ENCODE peak calls at places on chromosomes 11 and 22, in nine cellular contexts. Y is BJ; R is activated B cell treated with CpG ODN at 0.5 μM for 24 hours; U is bronchial epithelial cell; V is brain microvascular endothelial cell; E is MCF 10A; D is left ventricle myocardium inferior; N is CD4-positive, alpha-beta T cell; X is right atrium auricular region. K is an unnamed sample.

GRCh38 chr11:64094463-64095223 is 58.9 kb downstream of the FLRT1 start:
- DNase-seq in Y (no peak), V (peak), U (peak), N (no peak), D (no peak), X (no peak), R (no peak), E (peak), K (no peak)

GRCh38 chr22:37501610-37502341 is 15.6 kb upstream of the MFNG start:
- DNase-seq in R (no peak), X (peak), U (no peak), V (peak), N (no peak), E (peak), Y (peak), D (peak), K (no peak)

GRCh38 chr22:40107756-40108437 is 69.8 kb upstream of the TNRC6B start:
- DNase-seq in V (no peak), X (no peak), E (peak), Y (peak), N (no peak), D (no peak), R (no peak), U (peak), K (no peak)

GRCh38 chr11:125056931-125057330 is 6.2 kb upstream of the SLC37A2 start:
- DNase-seq in U (no peak), X (no peak), E (no peak), V (no peak), R (no peak), Y (no peak), N (no peak), D (no peak), K (no peak)

GRCh38 chr11:120667281-120667680 is 155.7 kb downstream of the GRIK4 start:
- DNase-seq in X (no peak), Y (no peak), U (no peak), N (no peak), V (no peak), R (no peak), D (peak), E (no peak), K (no peak)

GRCh38 chr22:37533995-37534394 is 14.8 kb upstream of the CARD10 start:
- DNase-seq in U (peak), N (no peak), D (no peak), X (no peak), E (peak), Y (no peak), R (no peak), V (peak), K (no peak)

GRCh38 chr11:2214527-2215229 is 43.1 kb upstream of the TH start:
- DNase-seq in E (no peak), V (no peak), U (no peak), D (no peak), Y (no peak), N (no peak), R (no peak), X (peak), K (no peak)

GRCh38 chr11:120612363-120613263 is 101.1 kb downstream of the GRIK4 start:
- DNase-seq in Y (no peak), D (peak), X (no peak), N (no peak), R (no peak), E (peak), U (peak), V (peak), K (no peak)

GRCh38 chr11:8267280-8267679 is 3.6 kb upstream of the LMO1 start:
- DNase-seq in X (no peak), D (no peak), U (no peak), V (no peak), R (no peak), E (no peak), N (no peak), Y (no peak), K (peak)

GRCh38 chr22:28674121-28674563 is 5.5 kb downstream of the TTC28 start:
- DNase-seq in D (no peak), E (peak), R (no peak), X (no peak), Y (peak), N (no peak), U (no peak), V (peak), K (no peak)

GRCh38 chr11:121123670-121124069 is 22.6 kb downstream of the TECTA start:
- DNase-seq in R (no peak), Y (no peak), E (no peak), U (no peak), V (no peak), N (no peak), X (no peak), D (no peak), K (no peak)

GRCh38 chr11:47179655-47179991 is 2.9 kb upstream of the ARFGAP2 start:
- DNase-seq in X (no peak), N (no peak), V (peak), E (peak), D (no peak), R (no peak), U (no peak), Y (no peak), K (no peak)

GRCh38 chr22:30209642-30210041 is 36.9 kb downstream of the LIF start:
- DNase-seq in X (no peak), U (no peak), R (no peak), Y (no peak), N (no peak), V (no peak), E (no peak), D (no peak), K (no peak)

GRCh38 chr11:95831198-95831883 is 41.0 kb downstream of the CEP57 start:
- DNase-seq in V (peak), E (no peak), U (peak), R (no peak), N (no peak), D (no peak), Y (peak), X (no peak), K (no peak)

GRCh38 chr22:40023226-40023925 is 28.6 kb downstream of the FAM83F start:
- DNase-seq in V (no peak), N (no peak), E (no peak), U (no peak), Y (no peak), X (no peak), R (no peak), D (no peak), K (no peak)

GRCh38 chr11:64246874-64247728 is at the start of gene PPP1R14B:
- DNase-seq in N (peak), R (peak), U (peak), V (peak), E (peak), D (peak), X (peak), Y (no peak), K (peak)

GRCh38 chr11:71489311-71490043 is 36.5 kb downstream of the NADSYN1 start:
- DNase-seq in N (no peak), V (peak), U (peak), D (no peak), X (no peak), E (peak), Y (no peak), R (peak), K (no peak)

GRCh38 chr11:69640260-69640994 is 529 bp upstream of the CCND1 start:
- DNase-seq in N (no peak), X (no peak), Y (no peak), V (no peak), U (no peak), D (peak), E (peak), R (no peak), K (peak)

GRCh38 chr22:50209893-50210292 is 9.1 kb downstream of the SELENOO start:
- DNase-seq in D (peak), E (peak), X (no peak), N (peak), R (peak), Y (no peak), V (peak), U (peak), K (peak)

GRCh38 chr11:60634151-60634550 is 65.3 kb upstream of the MS4A8 start:
- DNase-seq in U (peak), V (no peak), E (no peak), N (no peak), Y (no peak), D (no peak), X (no peak), R (no peak), K (no peak)

GRCh38 chr11:67389477-67389876 is 2.3 kb upstream of the RAD9A start:
- DNase-seq in N (no peak), E (no peak), R (peak), U (no peak), D (peak), X (no peak), Y (no peak), V (no peak), K (no peak)

GRCh38 chr11:88183233-88183632 is 8.0 kb upstream of the RAB38 start:
- DNase-seq in Y (no peak), X (no peak), E (no peak), N (no peak), U (peak), D (no peak), V (no peak), R (no peak), K (no peak)

GRCh38 chr11:64745219-64745522 is 1.2 kb upstream of the RASGRP2 start:
- DNase-seq in U (no peak), Y (no peak), X (peak), E (no peak), R (peak), D (peak), V (no peak), N (peak), K (no peak)

GRCh38 chr11:121936375-121936774 is 179.6 kb downstream of the BLID start:
- DNase-seq in U (peak), E (no peak), V (no peak), R (no peak), X (no peak), N (no peak), D (no peak), Y (no peak), K (no peak)

GRCh38 chr11:94948070-94948617 is 25.2 kb downstream of the CWC15 start:
- DNase-seq in X (no peak), U (no peak), E (no peak), R (no peak), V (no peak), N (no peak), Y (peak), D (no peak), K (no peak)

DNA sequence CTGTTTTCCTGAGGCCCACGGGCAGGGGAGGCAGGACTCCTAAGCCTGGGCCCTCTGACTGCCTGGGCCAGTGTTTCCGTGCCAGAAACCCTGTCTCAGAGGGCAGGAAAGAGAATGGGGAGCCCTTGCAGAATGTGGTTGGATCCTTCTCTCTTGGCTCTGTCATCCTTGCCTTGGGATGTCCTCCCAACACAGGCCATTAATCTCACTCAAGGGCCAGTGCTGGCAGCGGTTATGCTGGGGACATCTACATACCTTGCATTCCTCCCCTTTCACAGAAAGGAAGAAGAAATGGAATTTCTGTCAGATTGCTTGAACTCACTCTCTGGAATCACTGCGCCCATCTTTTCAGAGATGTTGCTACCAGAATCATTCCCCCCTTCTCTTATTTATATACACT is 296.9 kb downstream of the KIRREL3 start:
- DNase-seq in U (no peak), D (no peak), V (no peak), N (no peak), E (no peak), X (no peak), Y (no peak), R (no peak), K (no peak)
- TF ChIP-seq CTCF in U (no peak), D (no peak), V (no peak), N (no peak), E (no peak), X (no peak), Y (no peak), R (no peak), K (no peak)

DNA sequence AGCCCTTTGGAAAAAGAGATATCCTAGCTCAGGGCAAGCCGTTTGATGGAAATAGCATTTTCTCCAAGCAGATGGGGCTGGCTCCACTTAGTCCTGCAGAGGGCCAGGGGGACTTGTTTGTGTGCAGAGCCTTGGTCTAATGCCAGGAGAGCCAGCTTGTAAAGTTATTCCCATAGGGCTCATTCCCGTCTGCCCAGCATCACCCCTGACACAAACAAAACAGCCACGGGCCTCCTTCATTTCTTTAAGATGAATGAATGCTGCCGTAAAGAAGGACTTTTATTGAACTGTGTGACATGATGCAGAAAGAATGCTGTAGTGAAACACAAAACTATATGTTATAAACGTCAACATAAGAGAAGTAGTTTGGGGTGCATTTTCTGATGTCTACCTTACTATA is 53.0 kb downstream of the NCAM1 start:
- DNase-seq in D (no peak), X (no peak), U (no peak), N (no peak), E (no peak), V (no peak), Y (no peak), R (no peak), K (no peak)
- TF ChIP-seq CTCF in D (no peak), X (no peak), U (no peak), N (no peak), E (no peak), V (peak), Y (no peak), R (no peak), K (no peak)

GRCh38 chr11:18853086-18853720 is 61.6 kb upstream of the PTPN5 start:
- DNase-seq in V (peak), E (peak), N (no peak), X (no peak), D (no peak), Y (no peak), R (no peak), U (peak), K (no peak)
- TF ChIP-seq CTCF in V (peak), E (peak), N (no peak), X (no peak), D (no peak), Y (peak), R (no peak), U (peak), K (peak)

GRCh38 chr11:123525072-123525471 is 95.0 kb downstream of the GRAMD1B start:
- DNase-seq in E (no peak), U (no peak), D (no peak), N (no peak), X (no peak), V (no peak), R (no peak), Y (no peak), K (no peak)
- TF ChIP-seq CTCF in E (no peak), U (no peak), D (no peak), N (no peak), X (no peak), V (no peak), R (no peak), Y (no peak), K (no peak)

GRCh38 chr22:27163162-27164137 is 506.1 kb downstream of the MIAT start:
- DNase-seq in V (no peak), X (no peak), E (no peak), R (no peak), Y (no peak), D (no peak), N (no peak), U (no peak), K (no peak)

GRCh38 chr22:27157090-27157489 is 499.7 kb downstream of the MIAT start:
- DNase-seq in R (no peak), X (no peak), N (no peak), U (no peak), D (no peak), V (no peak), Y (no peak), E (no peak), K (no peak)

GRCh38 chr22:27159716-27160295 is 502.4 kb downstream of the MIAT start:
- DNase-seq in U (no peak), D (no peak), Y (no peak), X (no peak), V (no peak), E (no peak), R (no peak), N (no peak), K (no peak)

GRCh38 chr22:27154717-27155116 is 497.3 kb downstream of the MIAT start:
- DNase-seq in N (no peak), E (no peak), V (no peak), U (no peak), Y (no peak), D (no peak), X (no peak), R (no peak), K (no peak)

GRCh38 chr22:27159016-27159415 is 501.6 kb downstream of the MIAT start:
- DNase-seq in U (no peak), Y (no peak), X (no peak), N (no peak), E (no peak), R (no peak), D (no peak), V (no peak), K (no peak)
- TF ChIP-seq CTCF in U (no peak), Y (no peak), X (no peak), N (no peak), E (no peak), R (no peak), D (no peak), V (no peak), K (no peak)

GRCh38 chr11:118068206-118068944 is 8.5 kb upstream of the TMPRSS4 start:
- DNase-seq in E (no peak), X (no peak), Y (no peak), N (no peak), D (no peak), V (no peak), U (no peak), R (no peak), K (no peak)

GRCh38 chr11:118065375-118065774 is 11.5 kb upstream of the TMPRSS4 start:
- DNase-seq in D (no peak), U (no peak), Y (no peak), V (no peak), N (no peak), X (no peak), E (no peak), R (no peak), K (no peak)

GRCh38 chr11:118061401-118062125 is 15.3 kb upstream of the TMPRSS4 start:
- DNase-seq in U (no peak), V (no peak), N (no peak), E (no peak), R (no peak), D (no peak), X (no peak), Y (no peak), K (no peak)

GRCh38 chr11:118067006-118067405 is 9.9 kb upstream of the TMPRSS4 start:
- DNase-seq in E (no peak), N (no peak), V (no peak), X (no peak), D (no peak), R (no peak), Y (no peak), U (no peak), K (no peak)

DNA sequence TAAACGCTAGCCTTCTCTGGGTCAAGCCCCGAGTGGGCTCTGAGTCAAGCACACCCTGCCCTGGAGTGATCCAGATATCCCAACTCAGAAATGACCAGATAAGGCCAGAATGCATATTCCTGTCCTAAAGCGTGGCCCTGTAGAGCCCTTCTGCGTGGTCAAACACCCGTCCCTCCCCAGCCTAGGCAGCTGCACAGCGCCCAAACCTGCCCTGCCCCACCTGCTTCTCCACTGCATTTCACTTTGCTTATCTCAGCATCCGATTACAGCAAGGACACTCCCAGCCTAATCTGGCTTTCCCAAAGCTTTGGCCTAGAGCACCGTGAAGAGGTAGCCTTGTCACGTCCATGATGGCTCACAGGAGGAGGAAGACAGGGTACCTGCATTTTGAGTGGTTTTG is 11.9 kb upstream of the TMPRSS4 start:
- DNase-seq in E (no peak), Y (no peak), V (no peak), D (no peak), N (no peak), R (no peak), X (no peak), U (no peak), K (no peak)
- TF ChIP-seq CTCF in E (no peak), Y (no peak), V (no peak), D (no peak), N (no peak), R (no peak), X (no peak), U (no peak), K (no peak)

K was measured in mesothelial cell of epicardium.